ENCODE peak calls at places on chromosomes 1 and 21, in four cellular contexts. One of them, this sample, is unnamed.

GRCh38 chr21:39633770-39634181 is 21.0 kb downstream of the B3GALT5 start:
- DNase-seq in H1: no peak
- DNase-seq in K562: no peak
- DNase-seq in GM12878: no peak
- DNase-seq in this sample: no peak

GRCh38 chr1:203306970-203307541 is 1.7 kb downstream of the BTG2 start:
- DNase-seq in K562: no peak
- DNase-seq in H1: peak
- DNase-seq in GM12878: no peak
- DNase-seq in this sample: no peak

GRCh38 chr21:30408782-30409494 is 13.1 kb downstream of the KRTAP13-1 start:
- DNase-seq in H1: peak
- DNase-seq in K562: no peak
- DNase-seq in GM12878: no peak
- DNase-seq in this sample: peak

GRCh38 chr1:192357904-192358303 is 41.1 kb downstream of the RGS21 start:
- DNase-seq in K562: no peak
- DNase-seq in H1: no peak
- DNase-seq in GM12878: no peak
- DNase-seq in this sample: no peak

GRCh38 chr1:214827883-214828282 is 224.9 kb downstream of the CENPF start:
- DNase-seq in H1: no peak
- DNase-seq in K562: no peak
- DNase-seq in GM12878: no peak
- DNase-seq in this sample: no peak

GRCh38 chr1:212431656-212432055 is 1.1 kb upstream of the NENF start:
- DNase-seq in GM12878: no peak
- DNase-seq in H1: no peak
- DNase-seq in K562: no peak
- DNase-seq in this sample: no peak

GRCh38 chr21:29114765-29115164 is 15.7 kb upstream of the MAP3K7CL start:
- DNase-seq in GM12878: no peak
- DNase-seq in H1: no peak
- DNase-seq in K562: no peak
- DNase-seq in this sample: no peak

GRCh38 chr1:209190591-209191241 is 392.8 kb upstream of the CAMK1G start:
- DNase-seq in GM12878: no peak
- DNase-seq in K562: peak
- DNase-seq in H1: peak
- DNase-seq in this sample: peak

GRCh38 chr1:19384113-19384512 is 72.0 kb downstream of the SLC66A1 start:
- DNase-seq in K562: peak
- DNase-seq in GM12878: no peak
- DNase-seq in H1: no peak
- DNase-seq in this sample: no peak

GRCh38 chr1:147384805-147385204 is 142.3 kb downstream of the CHD1L start:
- DNase-seq in GM12878: no peak
- DNase-seq in H1: no peak
- DNase-seq in K562: no peak
- DNase-seq in this sample: no peak

GRCh38 chr1:31787261-31787660 is 23.1 kb upstream of the ADGRB2 start:
- DNase-seq in H1: no peak
- DNase-seq in GM12878: no peak
- DNase-seq in K562: no peak
- DNase-seq in this sample: no peak

GRCh38 chr1:230251644-230252191 is 174.4 kb downstream of the PGBD5 start:
- DNase-seq in GM12878: peak
- DNase-seq in H1: peak
- DNase-seq in K562: no peak
- DNase-seq in this sample: no peak

GRCh38 chr1:63087966-63088365 is 234.4 kb upstream of the FOXD3 start:
- DNase-seq in GM12878: no peak
- DNase-seq in H1: peak
- DNase-seq in K562: peak
- DNase-seq in this sample: peak

GRCh38 chr1:84061336-84061735 is 62.4 kb upstream of the TTLL7 start:
- DNase-seq in K562: no peak
- DNase-seq in GM12878: no peak
- DNase-seq in H1: no peak
- DNase-seq in this sample: no peak

GRCh38 chr1:25858906-25859789 is at the start of gene AUNIP:
- DNase-seq in GM12878: peak
- DNase-seq in H1: peak
- DNase-seq in K562: peak
- DNase-seq in this sample: peak

GRCh38 chr1:191615422-191615821 is 542.8 kb upstream of the RGS18 start:
- DNase-seq in H1: no peak
- DNase-seq in K562: no peak
- DNase-seq in GM12878: no peak
- DNase-seq in this sample: no peak

GRCh38 chr1:151144474-151145157 is 1.8 kb downstream of the SEMA6C start:
- DNase-seq in K562: no peak
- DNase-seq in GM12878: no peak
- DNase-seq in H1: no peak
- DNase-seq in this sample: no peak

GRCh38 chr1:1073743-1074587 is at the start of gene RNF223:
- DNase-seq in H1: no peak
- DNase-seq in GM12878: no peak
- DNase-seq in K562: peak
- DNase-seq in this sample: no peak

GRCh38 chr1:229582011-229582694 is 23.6 kb upstream of the ABCB10 start:
- DNase-seq in K562: no peak
- DNase-seq in H1: no peak
- DNase-seq in GM12878: no peak
- DNase-seq in this sample: peak

GRCh38 chr1:229874609-229875008 is 192.4 kb upstream of the GALNT2 start:
- DNase-seq in K562: no peak
- DNase-seq in H1: no peak
- DNase-seq in GM12878: no peak
- DNase-seq in this sample: no peak

GRCh38 chr1:170402451-170403311 is 129.3 kb upstream of the GORAB start:
- DNase-seq in H1: no peak
- DNase-seq in GM12878: no peak
- DNase-seq in K562: no peak
- DNase-seq in this sample: no peak

GRCh38 chr1:58109646-58110200 is 436.8 kb downstream of the OMA1 start:
- DNase-seq in H1: no peak
- DNase-seq in K562: no peak
- DNase-seq in GM12878: no peak
- DNase-seq in this sample: no peak

GRCh38 chr1:83802450-83803152 is 196.3 kb downstream of the TTLL7 start:
- DNase-seq in GM12878: no peak
- DNase-seq in H1: no peak
- DNase-seq in K562: no peak
- DNase-seq in this sample: no peak

GRCh38 chr21:34639882-34640788 is 25.2 kb upstream of the RCAN1 start:
- DNase-seq in K562: peak
- DNase-seq in H1: no peak
- DNase-seq in GM12878: peak
- DNase-seq in this sample: no peak

GRCh38 chr1:24830680-24831272 is 85.5 kb downstream of the CLIC4 start:
- DNase-seq in K562: peak
- DNase-seq in GM12878: no peak
- DNase-seq in H1: no peak
- DNase-seq in this sample: peak

GRCh38 chr1:47431534-47431933 is 6.3 kb upstream of the FOXD2 start:
- DNase-seq in GM12878: no peak
- DNase-seq in K562: no peak
- DNase-seq in H1: no peak
- DNase-seq in this sample: no peak

GRCh38 chr1:179129702-179130473 is 48.0 kb downstream of the TOR3A start:
- DNase-seq in H1: no peak
- DNase-seq in K562: no peak
- DNase-seq in GM12878: peak
- DNase-seq in this sample: no peak

GRCh38 chr1:32111789-32112188 is 3.9 kb downstream of the KPNA6 start:
- DNase-seq in H1: no peak
- DNase-seq in K562: no peak
- DNase-seq in GM12878: no peak
- DNase-seq in this sample: no peak

GRCh38 chr1:111776397-111776796 is 20.7 kb downstream of the DDX20 start:
- DNase-seq in H1: no peak
- DNase-seq in GM12878: no peak
- DNase-seq in K562: no peak
- DNase-seq in this sample: no peak

DNA sequence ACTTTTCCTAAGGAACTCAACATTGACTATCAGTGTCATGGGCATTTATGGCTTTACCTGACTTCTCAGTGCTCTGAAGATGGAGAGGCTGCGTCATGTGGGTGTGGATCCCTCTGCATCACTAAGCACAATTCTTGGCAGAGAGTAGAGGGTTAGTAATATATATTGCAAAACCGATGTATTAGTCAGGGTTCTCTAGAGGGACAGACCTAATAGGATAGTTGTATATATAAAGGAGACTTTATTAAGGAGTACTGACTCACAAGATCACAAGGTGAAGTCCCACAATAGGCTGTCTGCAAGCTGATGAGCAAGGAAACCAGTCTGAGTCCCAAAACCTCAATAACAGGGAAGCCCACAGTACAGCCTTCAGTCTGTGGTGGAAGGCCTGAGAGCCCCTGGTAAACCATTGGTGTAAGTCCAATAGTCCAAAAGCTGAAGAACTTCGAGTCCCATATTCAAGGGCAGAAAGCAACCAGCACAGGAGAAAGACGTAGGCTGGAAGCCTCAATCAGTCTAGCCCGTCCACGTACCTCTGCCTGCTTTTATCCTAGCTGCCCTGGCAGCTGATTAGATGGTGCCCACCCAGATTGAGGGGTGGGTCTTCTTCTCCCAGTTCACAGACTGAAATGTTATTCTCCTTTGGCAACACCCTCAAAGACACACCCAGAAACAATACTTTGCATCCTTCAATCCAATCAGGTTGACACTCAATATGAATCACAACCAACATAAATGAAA is 159.7 kb upstream of the NRIP1 start:
- DNase-seq in H1: no peak
- DNase-seq in K562: no peak
- DNase-seq in GM12878: no peak
- DNase-seq in this sample: no peak
- TF ChIP-seq SRF in H1: no peak
- TF ChIP-seq SRF in K562: no peak
- TF ChIP-seq SRF in GM12878: no peak
- TF ChIP-seq SRF in this sample: no peak

GRCh38 chr1:245957446-245957845 is 549.6 kb downstream of the SMYD3 start:
- DNase-seq in H1: no peak
- DNase-seq in K562: no peak
- DNase-seq in GM12878: no peak
- DNase-seq in this sample: no peak

GRCh38 chr1:245953876-245954660 is 553.0 kb downstream of the SMYD3 start:
- DNase-seq in H1: no peak
- DNase-seq in GM12878: peak
- DNase-seq in K562: no peak
- DNase-seq in this sample: no peak

GRCh38 chr1:245952383-245952989 is 554.6 kb downstream of the SMYD3 start:
- DNase-seq in H1: no peak
- DNase-seq in K562: no peak
- DNase-seq in GM12878: peak
- DNase-seq in this sample: no peak

GRCh38 chr1:245960171-245960570 is 546.9 kb downstream of the SMYD3 start:
- DNase-seq in GM12878: no peak
- DNase-seq in K562: no peak
- DNase-seq in H1: no peak
- DNase-seq in this sample: no peak

DNA sequence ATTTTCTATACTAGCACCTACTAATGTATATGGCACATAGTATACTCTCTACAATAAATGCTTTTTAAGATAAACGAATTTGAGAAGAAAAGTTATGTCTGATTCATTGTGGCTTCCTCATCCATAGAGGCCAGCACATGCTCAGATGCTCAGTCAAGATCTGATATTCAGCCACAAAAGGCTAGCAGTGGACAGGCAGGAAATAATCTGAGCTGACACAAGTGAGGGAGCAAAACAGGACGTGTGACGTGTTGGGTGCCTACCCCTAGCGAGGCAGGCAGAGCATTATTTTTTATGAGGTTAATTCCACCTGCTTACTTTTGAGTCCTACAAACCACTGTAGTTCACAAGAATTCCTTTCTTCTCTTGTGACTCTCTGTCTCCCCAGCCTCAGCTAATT is 550.9 kb downstream of the SMYD3 start:
- DNase-seq in GM12878: no peak
- DNase-seq in H1: no peak
- DNase-seq in K562: no peak
- DNase-seq in this sample: no peak
- TF ChIP-seq GABPA in GM12878: no peak
- TF ChIP-seq GABPA in H1: no peak
- TF ChIP-seq GABPA in K562: no peak
- TF ChIP-seq GABPA in this sample: no peak

GRCh38 chr1:41492341-41492848 is 7.9 kb upstream of the EDN2 start:
- DNase-seq in K562: peak
- DNase-seq in GM12878: no peak
- DNase-seq in H1: peak
- DNase-seq in this sample: no peak
- TF ChIP-seq SRF in K562: no peak
- TF ChIP-seq SRF in GM12878: no peak
- TF ChIP-seq SRF in H1: no peak
- TF ChIP-seq SRF in this sample: no peak

GRCh38 chr1:54018635-54019034 is 649 bp upstream of the LDLRAD1 start:
- DNase-seq in GM12878: no peak
- DNase-seq in H1: no peak
- DNase-seq in K562: no peak
- DNase-seq in this sample: no peak
- TF ChIP-seq GABPA in GM12878: no peak
- TF ChIP-seq GABPA in H1: no peak
- TF ChIP-seq GABPA in K562: no peak
- TF ChIP-seq GABPA in this sample: no peak

GRCh38 chr1:43027977-43028376 is 69.3 kb upstream of the SLC2A1 start:
- DNase-seq in GM12878: no peak
- DNase-seq in K562: no peak
- DNase-seq in H1: no peak
- DNase-seq in this sample: no peak
- TF ChIP-seq SRF in GM12878: no peak
- TF ChIP-seq SRF in K562: no peak
- TF ChIP-seq SRF in H1: no peak
- TF ChIP-seq SRF in this sample: no peak

DNA sequence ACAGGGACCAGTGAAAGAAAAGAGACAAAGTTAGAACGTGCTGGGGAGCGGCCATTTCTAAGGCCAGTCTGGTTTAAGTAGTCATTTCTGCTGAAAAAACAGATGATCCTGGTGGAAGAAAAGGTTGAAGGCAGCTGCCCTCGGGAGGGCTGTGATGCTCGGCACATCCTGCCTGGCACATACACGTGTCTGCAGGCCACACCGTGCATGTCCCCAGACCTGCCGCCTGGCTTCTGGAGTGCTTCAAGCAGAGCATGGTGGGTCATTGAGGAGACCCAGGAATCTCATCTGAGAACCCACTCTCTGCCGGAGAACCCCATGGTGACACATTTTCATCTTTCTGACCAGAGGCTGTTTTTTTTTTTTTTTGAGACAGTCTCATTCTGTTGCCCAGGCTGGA is 32.4 kb downstream of the IFNAR1 start:
- DNase-seq in K562: no peak
- DNase-seq in H1: no peak
- DNase-seq in GM12878: no peak
- DNase-seq in this sample: no peak
- TF ChIP-seq GABPA in K562: no peak
- TF ChIP-seq GABPA in H1: no peak
- TF ChIP-seq GABPA in GM12878: no peak
- TF ChIP-seq GABPA in this sample: no peak

This sample was measured in HepG2.